ENCODE peak calls at places on chromosomes 3 and 15, in seven cellular contexts. U is heart right ventricle; T is fibroblast of the conjunctiva; J is ascending aorta; K is stimulated activated CD4-positive, alpha-beta T cell treated with anti-CD3 and anti-CD28 coated beads, TNF-alpha, amount 100 ng/mL, for 4 hours; B is H9; D is HTR-8/SVneo. V is an unnamed sample.
A peak's percentile ranks its signal among the peaks of the same experiment; 100 is the strongest.

GRCh38 chr3:176032043-176032442 is 1165.2 kb downstream of the TBL1XR1 start:
- DNase-seq in U (no peak), K (no peak), D (no peak), T (no peak), B (no peak), J (no peak), V (no peak)

GRCh38 chr3:46881819-46882376 is 4.4 kb downstream of the PTH1R start:
- DNase-seq in J (no peak), B (no peak), K (no peak), T (no peak), D (no peak), U (no peak), V (peak; percentile 89)

GRCh38 chr3:192026656-192027055 is 565.7 kb downstream of the PYDC2 start:
- DNase-seq in T (no peak), D (no peak), B (no peak), K (no peak), U (no peak), J (no peak), V (no peak)

GRCh38 chr3:189267981-189268613 is 96.3 kb downstream of the TPRG1 start:
- DNase-seq in U (no peak), J (no peak), K (no peak), D (no peak), T (no peak), B (peak; percentile 46), V (peak; percentile 38)

GRCh38 chr3:141056716-141057115 is 5.6 kb downstream of the SPSB4 start:
- DNase-seq in J (no peak), T (no peak), U (no peak), B (no peak), K (no peak), D (no peak), V (peak; percentile 35)

GRCh38 chr15:80674245-80674614 is 20.9 kb upstream of the ABHD17C start:
- DNase-seq in B (no peak), U (no peak), D (no peak), K (no peak), T (no peak), J (no peak), V (no peak)

GRCh38 chr15:99181544-99181943 is 67.8 kb downstream of the TTC23 start:
- DNase-seq in J (peak; percentile 86), B (no peak), U (peak; percentile 64), K (no peak), T (no peak), D (no peak), V (peak; percentile 29)

GRCh38 chr15:40471778-40472130 is 970 bp downstream of the CHST14 start:
- DNase-seq in J (no peak), T (no peak), D (no peak), U (no peak), B (peak; percentile 70), K (no peak), V (peak; percentile 82)

GRCh38 chr3:134312072-134312872 is 61.6 kb upstream of the RYK start:
- DNase-seq in U (no peak), J (peak; percentile 77), D (no peak), K (no peak), T (no peak), B (peak; percentile 64), V (peak; percentile 72)

GRCh38 chr3:4681301-4681700 is 188.2 kb downstream of the ITPR1 start:
- DNase-seq in K (no peak), J (no peak), T (no peak), D (no peak), B (no peak), U (no peak), V (no peak)

GRCh38 chr15:67777773-67778172 is 47.5 kb upstream of the SKOR1 start:
- DNase-seq in U (no peak), B (no peak), T (no peak), K (no peak), D (no peak), J (no peak), V (no peak)

GRCh38 chr15:94840794-94841587 is 609.6 kb downstream of the MCTP2 start:
- DNase-seq in T (peak; percentile 1), J (peak; percentile 92), K (no peak), D (no peak), U (no peak), B (no peak), V (no peak)

GRCh38 chr3:35965908-35966307 is 326.6 kb downstream of the ARPP21 start:
- DNase-seq in T (peak; percentile 42), D (no peak), K (no peak), B (no peak), J (no peak), U (no peak), V (peak; percentile 11)

GRCh38 chr3:134795776-134796312 is 784 bp downstream of the EPHB1 start:
- DNase-seq in B (peak; percentile 44), U (no peak), D (no peak), K (no peak), J (no peak), T (no peak), V (peak; percentile 74)

GRCh38 chr15:86661580-86661979 is 581.9 kb downstream of the AGBL1 start:
- DNase-seq in T (no peak), D (no peak), K (no peak), U (no peak), J (no peak), B (no peak), V (no peak)

GRCh38 chr15:79078003-79078402 is 12.6 kb downstream of the RASGRF1 start:
- DNase-seq in K (no peak), T (no peak), B (no peak), D (no peak), U (no peak), J (no peak), V (no peak)

GRCh38 chr15:57149196-57149595 is 227.1 kb upstream of the CGNL1 start:
- DNase-seq in T (peak; percentile 48), D (no peak), J (no peak), U (no peak), B (no peak), K (no peak), V (no peak)

GRCh38 chr3:53845103-53845880 is 927 bp downstream of the CHDH start:
- DNase-seq in D (peak; percentile 57), T (no peak), B (peak; percentile 82), U (peak; percentile 44), J (peak; percentile 74), K (no peak), V (peak; percentile 88)

GRCh38 chr3:139561428-139561827 is 21.9 kb upstream of the RBP1 start:
- DNase-seq in U (no peak), K (no peak), T (no peak), J (no peak), D (no peak), B (no peak), V (no peak)

GRCh38 chr3:160707187-160707789 is 30.3 kb downstream of the ARL14 start:
- DNase-seq in J (no peak), D (peak; percentile 41), U (peak; percentile 61), T (peak; percentile 57), K (no peak), B (no peak), V (peak; percentile 25)